ENCODE peak calls at places on chromosomes 16 and 17, in four cellular contexts. One of them, this sample, is unnamed.

GRCh38 chr16:89581045-89581695 is 5.6 kb downstream of the CPNE7 start:
- DNase-seq in prostate gland: no peak
- DNase-seq in cardiac muscle cell: no peak
- DNase-seq in heart right ventricle: no peak
- DNase-seq in this sample: no peak

GRCh38 chr17:18992454-18993130 is 12.0 kb downstream of the FAM83G start:
- DNase-seq in prostate gland: no peak
- DNase-seq in cardiac muscle cell: no peak
- DNase-seq in heart right ventricle: no peak
- DNase-seq in this sample: peak; percentile 57

GRCh38 chr17:66829386-66829864 is 5.5 kb upstream of the CACNG5 start:
- DNase-seq in prostate gland: peak; percentile 17
- DNase-seq in cardiac muscle cell: peak; percentile 89
- DNase-seq in heart right ventricle: no peak
- DNase-seq in this sample: no peak

GRCh38 chr16:57537596-57538234 is 1.3 kb upstream of the CCDC102A start:
- DNase-seq in prostate gland: no peak
- DNase-seq in cardiac muscle cell: no peak
- DNase-seq in heart right ventricle: no peak
- DNase-seq in this sample: no peak

GRCh38 chr16:54030451-54030850 is 256.1 kb downstream of the IRX3 start:
- DNase-seq in prostate gland: peak; percentile 24
- DNase-seq in cardiac muscle cell: no peak
- DNase-seq in heart right ventricle: no peak
- DNase-seq in this sample: no peak

GRCh38 chr17:35432176-35433074 is at the start of gene SLFN12:
- DNase-seq in prostate gland: no peak
- DNase-seq in cardiac muscle cell: peak; percentile 45
- DNase-seq in heart right ventricle: no peak
- DNase-seq in this sample: peak; percentile 50

GRCh38 chr17:64262422-64263260 is at the start of gene TEX2:
- DNase-seq in prostate gland: peak; percentile 54
- DNase-seq in cardiac muscle cell: peak; percentile 49
- DNase-seq in heart right ventricle: peak; percentile 70
- DNase-seq in this sample: peak; percentile 75

GRCh38 chr16:4624827-4625616 is 396 bp downstream of the MGRN1 start:
- DNase-seq in prostate gland: no peak
- DNase-seq in cardiac muscle cell: peak; percentile 61
- DNase-seq in heart right ventricle: peak; percentile 67
- DNase-seq in this sample: no peak

GRCh38 chr17:70378005-70378404 is 208.7 kb downstream of the KCNJ2 start:
- DNase-seq in prostate gland: no peak
- DNase-seq in cardiac muscle cell: no peak
- DNase-seq in heart right ventricle: no peak
- DNase-seq in this sample: no peak

GRCh38 chr17:31687505-31688126 is 171.4 kb downstream of the COPRS start:
- DNase-seq in prostate gland: no peak
- DNase-seq in cardiac muscle cell: no peak
- DNase-seq in heart right ventricle: no peak
- DNase-seq in this sample: no peak

GRCh38 chr16:49537924-49538455 is 164.4 kb downstream of the C16orf78 start:
- DNase-seq in prostate gland: no peak
- DNase-seq in cardiac muscle cell: no peak
- DNase-seq in heart right ventricle: no peak
- DNase-seq in this sample: no peak

GRCh38 chr16:6349725-6350124 is 982.9 kb upstream of the RBFOX1 start:
- DNase-seq in prostate gland: no peak
- DNase-seq in cardiac muscle cell: no peak
- DNase-seq in heart right ventricle: no peak
- DNase-seq in this sample: no peak

GRCh38 chr16:15650019-15650697 is at the start of gene NDE1:
- DNase-seq in prostate gland: peak; percentile 95
- DNase-seq in cardiac muscle cell: peak; percentile 97
- DNase-seq in heart right ventricle: peak; percentile 94
- DNase-seq in this sample: peak; percentile 89
- TF ChIP-seq CTCF in prostate gland: no peak
- TF ChIP-seq CTCF in cardiac muscle cell: no peak
- TF ChIP-seq CTCF in heart right ventricle: peak; percentile 11
- TF ChIP-seq CTCF in this sample: no peak

DNA sequence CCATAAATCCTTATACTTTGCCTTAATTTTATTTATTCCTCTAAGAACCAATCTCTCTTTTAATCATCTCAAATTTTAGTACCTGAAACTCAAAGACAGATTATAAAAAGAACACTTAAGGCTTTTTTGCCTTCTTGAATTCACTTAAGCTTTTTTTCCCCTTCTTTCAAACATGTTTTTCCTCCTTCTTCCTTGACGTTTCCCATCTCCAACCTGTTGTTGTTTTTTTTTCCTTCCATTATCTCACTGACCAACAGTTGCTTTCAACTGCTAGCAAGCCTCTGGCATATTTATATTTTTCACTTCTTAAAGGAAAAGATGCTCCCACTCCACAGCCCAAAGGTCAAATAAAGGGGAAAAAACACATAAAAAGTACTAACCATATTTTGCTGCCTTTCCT is 32.2 kb downstream of the SPOP start:
- DNase-seq in prostate gland: no peak
- DNase-seq in cardiac muscle cell: no peak
- DNase-seq in heart right ventricle: no peak
- DNase-seq in this sample: no peak
- H3K27ac ChIP-seq in prostate gland: peak overlapping the region; percentile 68
- H3K27ac ChIP-seq in cardiac muscle cell: peak overlapping the region; percentile 22
- H3K27ac ChIP-seq in heart right ventricle: peak overlapping the region; percentile 49
- H3K27ac ChIP-seq in this sample: no peak overlapping the region

DNA sequence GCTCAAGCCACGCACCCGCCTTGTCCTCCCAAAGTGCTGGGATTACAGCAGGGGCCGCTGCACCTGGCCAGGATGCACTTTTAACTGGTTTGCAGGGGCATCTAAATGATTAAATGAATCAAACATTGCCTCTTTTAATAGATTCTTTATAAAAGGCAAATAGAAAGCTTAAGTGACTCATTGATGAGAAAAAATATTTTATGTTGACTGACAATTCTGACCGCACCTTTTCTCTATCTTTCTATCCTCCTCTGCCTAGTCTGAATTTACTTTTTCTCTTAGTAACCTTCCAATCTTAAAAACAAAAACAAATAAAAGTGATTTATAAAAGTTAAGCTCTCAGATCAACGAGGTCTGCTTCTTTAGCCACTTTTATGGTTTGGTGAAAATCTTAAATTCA is 35.3 kb downstream of the SLC39A11 start:
- DNase-seq in prostate gland: no peak
- DNase-seq in cardiac muscle cell: no peak
- DNase-seq in heart right ventricle: no peak
- DNase-seq in this sample: no peak
- TF ChIP-seq CTCF in prostate gland: no peak
- TF ChIP-seq CTCF in cardiac muscle cell: no peak
- TF ChIP-seq CTCF in heart right ventricle: no peak
- TF ChIP-seq CTCF in this sample: no peak

GRCh38 chr17:5283531-5284315 is 1.6 kb downstream of the RABEP1 start:
- DNase-seq in prostate gland: no peak
- DNase-seq in cardiac muscle cell: peak; percentile 14
- DNase-seq in heart right ventricle: no peak
- DNase-seq in this sample: no peak

GRCh38 chr17:5281814-5282638 is at the start of gene RABEP1:
- DNase-seq in prostate gland: peak; percentile 87
- DNase-seq in cardiac muscle cell: peak; percentile 93
- DNase-seq in heart right ventricle: peak; percentile 96
- DNase-seq in this sample: peak; percentile 95

GRCh38 chr17:5286846-5287245 is 4.8 kb downstream of the RABEP1 start:
- DNase-seq in prostate gland: no peak
- DNase-seq in cardiac muscle cell: no peak
- DNase-seq in heart right ventricle: no peak
- DNase-seq in this sample: no peak

DNA sequence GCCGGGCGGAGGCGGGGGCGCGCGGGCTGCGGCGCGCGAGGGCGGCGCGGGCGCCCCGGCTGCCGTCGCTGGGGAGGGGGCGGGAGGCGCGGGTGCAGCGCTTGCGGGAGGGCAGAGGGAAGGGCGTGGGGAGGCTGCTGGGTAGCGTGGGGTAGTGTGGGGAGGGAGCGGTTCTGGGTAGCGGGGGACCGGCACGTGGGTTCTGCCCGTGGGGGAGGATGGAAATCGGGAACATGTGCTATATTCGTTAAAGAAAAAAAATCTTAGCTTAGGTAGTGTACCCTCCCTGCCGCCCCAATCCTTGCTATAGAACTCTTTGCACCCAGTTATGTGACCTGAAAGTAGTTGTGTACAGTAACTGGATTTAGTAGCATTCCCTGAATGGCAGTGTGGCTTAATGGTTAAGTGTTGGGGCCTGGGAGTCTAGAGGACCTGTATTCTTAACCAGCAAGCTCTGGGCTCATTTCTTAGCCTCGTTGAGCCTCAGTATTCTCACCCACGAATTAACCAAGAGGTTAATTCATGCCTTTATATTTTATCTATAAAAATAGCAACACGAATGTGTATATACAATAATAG is 644 bp downstream of the RABEP1 start:
- DNase-seq in prostate gland: no peak
- DNase-seq in cardiac muscle cell: peak; percentile 19
- DNase-seq in heart right ventricle: peak; percentile 38
- DNase-seq in this sample: peak; percentile 59
- H3K27ac ChIP-seq in prostate gland: peak overlapping the region; percentile 90
- H3K27ac ChIP-seq in cardiac muscle cell: peak overlapping the region; percentile 73
- H3K27ac ChIP-seq in heart right ventricle: peak overlapping the region; percentile 96
- H3K27ac ChIP-seq in this sample: peak overlapping the region; percentile 16

GRCh38 chr17:54901230-54901847 is 687 bp downstream of the TOM1L1 start:
- DNase-seq in prostate gland: no peak
- DNase-seq in cardiac muscle cell: no peak
- DNase-seq in heart right ventricle: no peak
- DNase-seq in this sample: no peak

GRCh38 chr17:54899721-54900456 is 763 bp upstream of the TOM1L1 start:
- DNase-seq in prostate gland: no peak
- DNase-seq in cardiac muscle cell: peak; percentile 14
- DNase-seq in heart right ventricle: no peak
- DNase-seq in this sample: no peak

GRCh38 chr17:54899201-54899600 is 1.5 kb upstream of the TOM1L1 start:
- DNase-seq in prostate gland: no peak
- DNase-seq in cardiac muscle cell: no peak
- DNase-seq in heart right ventricle: no peak
- DNase-seq in this sample: no peak

GRCh38 chr17:54902017-54902416 is 1.4 kb downstream of the TOM1L1 start:
- DNase-seq in prostate gland: no peak
- DNase-seq in cardiac muscle cell: no peak
- DNase-seq in heart right ventricle: no peak
- DNase-seq in this sample: no peak

GRCh38 chr17:54900457-54901229 is at the start of gene TOM1L1:
- DNase-seq in prostate gland: peak; percentile 75
- DNase-seq in cardiac muscle cell: peak; percentile 88
- DNase-seq in heart right ventricle: peak; percentile 75
- DNase-seq in this sample: no peak
- TF ChIP-seq CTCF in prostate gland: no peak
- TF ChIP-seq CTCF in cardiac muscle cell: peak; percentile 9
- TF ChIP-seq CTCF in heart right ventricle: no peak
- TF ChIP-seq CTCF in this sample: no peak

DNA sequence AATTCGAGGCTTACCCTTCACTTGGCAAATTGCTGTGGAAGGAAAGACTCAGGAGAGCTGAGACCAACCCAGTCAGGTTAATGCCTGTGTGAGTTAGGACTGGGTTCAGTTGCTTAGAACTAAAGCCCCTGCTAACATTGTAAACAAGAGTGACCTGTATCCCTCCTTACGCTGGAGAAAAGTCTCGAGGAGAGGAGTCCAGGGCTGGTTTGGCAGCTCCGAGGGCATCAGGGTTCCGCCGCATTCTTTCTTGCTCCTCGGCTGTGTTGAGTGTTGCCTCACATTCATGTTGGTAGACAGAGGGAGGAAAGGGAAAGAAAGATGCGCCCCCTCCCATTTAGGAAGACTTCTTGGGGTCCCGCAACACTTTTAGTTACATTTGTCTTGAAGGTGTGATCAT is 18.5 kb downstream of the VPS35L start:
- DNase-seq in prostate gland: no peak
- DNase-seq in cardiac muscle cell: no peak
- DNase-seq in heart right ventricle: no peak
- DNase-seq in this sample: no peak
- H3K27ac ChIP-seq in prostate gland: no peak overlapping the region
- H3K27ac ChIP-seq in cardiac muscle cell: no peak overlapping the region
- H3K27ac ChIP-seq in heart right ventricle: peak overlapping the region; percentile 19
- H3K27ac ChIP-seq in this sample: no peak overlapping the region

GRCh38 chr16:81483064-81483969 is 38.7 kb downstream of the CMIP start:
- DNase-seq in prostate gland: no peak
- DNase-seq in cardiac muscle cell: no peak
- DNase-seq in heart right ventricle: no peak
- DNase-seq in this sample: no peak

GRCh38 chr16:81480856-81481821 is 36.5 kb downstream of the CMIP start:
- DNase-seq in prostate gland: no peak
- DNase-seq in cardiac muscle cell: no peak
- DNase-seq in heart right ventricle: peak; percentile 51
- DNase-seq in this sample: no peak

GRCh38 chr16:81485225-81485624 is 40.6 kb downstream of the CMIP start:
- DNase-seq in prostate gland: no peak
- DNase-seq in cardiac muscle cell: no peak
- DNase-seq in heart right ventricle: no peak
- DNase-seq in this sample: no peak

GRCh38 chr16:81483970-81484595 is 39.5 kb downstream of the CMIP start:
- DNase-seq in prostate gland: no peak
- DNase-seq in cardiac muscle cell: no peak
- DNase-seq in heart right ventricle: no peak
- DNase-seq in this sample: no peak

DNA sequence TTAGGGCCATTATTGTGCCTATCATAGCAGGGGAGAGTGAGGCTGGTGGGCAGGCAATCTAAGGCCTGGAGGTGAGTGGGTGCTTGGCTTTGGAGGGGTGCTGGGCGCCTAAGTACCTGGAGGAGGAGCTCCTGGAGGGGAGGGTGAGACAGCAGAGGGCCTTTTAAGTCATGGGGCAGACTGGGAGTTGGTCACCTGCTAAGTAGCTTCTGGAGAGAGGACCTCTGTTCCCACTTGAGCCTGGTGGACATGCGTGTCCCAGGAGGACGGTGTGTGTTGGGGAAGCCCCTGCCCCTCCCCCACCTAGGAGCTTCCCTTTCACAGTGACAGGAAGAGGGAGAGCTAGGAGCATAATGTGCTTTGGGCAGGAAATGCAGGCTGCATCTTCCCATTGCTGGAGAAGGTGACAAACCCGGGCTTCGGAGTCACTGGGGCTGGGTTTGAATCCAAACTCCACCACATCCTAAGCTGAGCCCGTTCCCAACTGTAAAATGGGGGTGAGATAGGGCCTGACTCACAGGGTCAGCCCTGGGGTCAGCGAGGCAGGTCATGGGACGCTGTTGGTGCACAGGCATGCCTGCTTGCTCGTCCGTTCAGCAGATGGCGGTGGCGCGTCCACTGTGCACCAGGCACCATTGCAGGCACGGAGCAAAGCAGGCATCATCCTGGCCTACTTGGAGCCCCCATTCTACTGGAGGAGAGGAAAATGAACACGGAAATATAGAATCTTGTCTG is 37.9 kb downstream of the CMIP start:
- DNase-seq in prostate gland: no peak
- DNase-seq in cardiac muscle cell: no peak
- DNase-seq in heart right ventricle: no peak
- DNase-seq in this sample: no peak
- TF ChIP-seq CTCF in prostate gland: no peak
- TF ChIP-seq CTCF in cardiac muscle cell: no peak
- TF ChIP-seq CTCF in heart right ventricle: no peak
- TF ChIP-seq CTCF in this sample: no peak

DNA sequence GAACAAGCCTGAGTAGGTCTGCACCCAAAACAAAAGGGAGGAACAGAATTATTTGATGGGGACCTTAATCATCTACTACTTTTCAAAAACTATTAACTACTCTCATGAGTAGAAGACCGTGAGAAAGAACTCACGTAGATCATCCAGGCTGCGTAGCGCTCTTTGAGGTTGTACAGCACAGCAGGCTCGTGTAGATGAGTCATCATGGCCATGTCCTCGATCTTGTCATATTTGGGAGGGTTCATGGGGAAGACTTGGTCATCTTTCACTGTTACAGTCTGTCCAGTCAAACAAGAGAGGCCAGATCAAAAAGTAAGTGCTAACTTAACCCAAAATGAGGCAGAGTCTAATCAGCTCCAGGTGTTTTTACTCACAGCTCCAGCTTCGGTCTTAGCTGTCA is 2.3 kb downstream of the MYH1 start:
- DNase-seq in prostate gland: no peak
- DNase-seq in cardiac muscle cell: no peak
- DNase-seq in heart right ventricle: no peak
- DNase-seq in this sample: no peak
- H3K27ac ChIP-seq in prostate gland: no peak overlapping the region
- H3K27ac ChIP-seq in cardiac muscle cell: no peak overlapping the region
- H3K27ac ChIP-seq in heart right ventricle: no peak overlapping the region
- H3K27ac ChIP-seq in this sample: no peak overlapping the region